ENCODE peak calls at places on chromosome 19, in eight cellular contexts. Q is lower leg skin, O is adrenal gland, B is WERI-Rb-1, I is neural crest cell, K is AG10803, P is IMR-90, Z is AG04450. V is an unnamed sample.
A peak's percentile ranks its signal among the peaks of the same experiment; 100 is the strongest.

GRCh38 chr19:51803965-51804364 is 9.0 kb downstream of the FPR3 start:
- DNase-seq in Q (no peak), O (peak; percentile 12), B (no peak), I (no peak), K (no peak), P (no peak), Z (no peak), V (no peak)

GRCh38 chr19:38683393-38684077 is 36.1 kb downstream of the ACTN4 start:
- DNase-seq in Q (peak; percentile 81), O (peak; percentile 98), B (peak; percentile 51), I (no peak), K (peak; percentile 89), P (peak; percentile 85), Z (no peak), V (peak; percentile 54)

GRCh38 chr19:40805258-40805868 is 6.4 kb downstream of the EGLN2 start:
- DNase-seq in Q (no peak), O (peak; percentile 80), B (no peak), I (no peak), K (no peak), P (no peak), Z (no peak), V (no peak)

GRCh38 chr19:29479941-29480340 is 45.9 kb upstream of the VSTM2B start:
- DNase-seq in Q (no peak), O (no peak), B (no peak), I (no peak), K (no peak), P (no peak), Z (no peak), V (no peak)

GRCh38 chr19:1627194-1627593 is 21.9 kb upstream of the UQCR11 start:
- DNase-seq in Q (no peak), O (no peak), B (no peak), I (no peak), K (no peak), P (no peak), Z (no peak), V (no peak)

GRCh38 chr19:32869369-32870153 is at the start of gene SLC7A9:
- DNase-seq in Q (no peak), O (no peak), B (no peak), I (no peak), K (no peak), P (no peak), Z (no peak), V (no peak)

GRCh38 chr19:12946092-12946845 is 607 bp downstream of the RAD23A start:
- DNase-seq in Q (no peak), O (peak; percentile 87), B (peak; percentile 54), I (peak; percentile 58), K (peak; percentile 80), P (peak; percentile 80), Z (peak; percentile 48), V (peak; percentile 79)

GRCh38 chr19:51511353-51511752 is 9.8 kb upstream of the SIGLEC12 start:
- DNase-seq in Q (no peak), O (no peak), B (peak; percentile 17), I (no peak), K (no peak), P (no peak), Z (no peak), V (peak; percentile 49)

GRCh38 chr19:51375504-51376221 is 3.2 kb upstream of the NKG7 start:
- DNase-seq in Q (no peak), O (peak; percentile 20), B (no peak), I (no peak), K (no peak), P (no peak), Z (no peak), V (no peak)

GRCh38 chr19:12956446-12957388 is at the start of gene GADD45GIP1:
- DNase-seq in Q (no peak), O (peak; percentile 84), B (peak; percentile 82), I (peak; percentile 71), K (peak; percentile 74), P (peak; percentile 69), Z (no peak), V (peak; percentile 87)

GRCh38 chr19:43505186-43505456 is 575 bp upstream of the PHLDB3 start:
- DNase-seq in Q (no peak), O (no peak), B (no peak), I (no peak), K (no peak), P (no peak), Z (no peak), V (no peak)

GRCh38 chr19:40621283-40621682 is 20.1 kb downstream of the LTBP4 start:
- DNase-seq in Q (no peak), O (no peak), B (no peak), I (no peak), K (no peak), P (no peak), Z (no peak), V (no peak)

GRCh38 chr19:57435062-57435978 is at the start of gene ZNF749:
- DNase-seq in Q (peak; percentile 100), O (peak; percentile 100), B (peak; percentile 99), I (peak; percentile 95), K (peak; percentile 97), P (peak; percentile 97), Z (peak; percentile 90), V (peak; percentile 96)
- TF ChIP-seq CTCF in Q (no peak), O (no peak), B (no peak), I (no peak), K (no peak), P (no peak), Z (no peak), V (no peak)

GRCh38 chr19:15279326-15279904 is 47.2 kb upstream of the EPHX3 start:
- DNase-seq in Q (no peak), O (no peak), B (peak; percentile 71), I (no peak), K (no peak), P (no peak), Z (no peak), V (no peak)

GRCh38 chr19:15283141-15283885 is 49.0 kb downstream of the BRD4 start:
- DNase-seq in Q (no peak), O (peak; percentile 48), B (no peak), I (no peak), K (peak; percentile 92), P (peak; percentile 59), Z (peak; percentile 33), V (no peak)

GRCh38 chr19:15282311-15282705 is 50.0 kb downstream of the BRD4 start:
- DNase-seq in Q (no peak), O (no peak), B (no peak), I (no peak), K (no peak), P (no peak), Z (no peak), V (no peak)

GRCh38 chr19:15280048-15280725 is 47.9 kb upstream of the EPHX3 start:
- DNase-seq in Q (no peak), O (no peak), B (peak; percentile 69), I (no peak), K (peak; percentile 67), P (peak; percentile 71), Z (no peak), V (no peak)

DNA sequence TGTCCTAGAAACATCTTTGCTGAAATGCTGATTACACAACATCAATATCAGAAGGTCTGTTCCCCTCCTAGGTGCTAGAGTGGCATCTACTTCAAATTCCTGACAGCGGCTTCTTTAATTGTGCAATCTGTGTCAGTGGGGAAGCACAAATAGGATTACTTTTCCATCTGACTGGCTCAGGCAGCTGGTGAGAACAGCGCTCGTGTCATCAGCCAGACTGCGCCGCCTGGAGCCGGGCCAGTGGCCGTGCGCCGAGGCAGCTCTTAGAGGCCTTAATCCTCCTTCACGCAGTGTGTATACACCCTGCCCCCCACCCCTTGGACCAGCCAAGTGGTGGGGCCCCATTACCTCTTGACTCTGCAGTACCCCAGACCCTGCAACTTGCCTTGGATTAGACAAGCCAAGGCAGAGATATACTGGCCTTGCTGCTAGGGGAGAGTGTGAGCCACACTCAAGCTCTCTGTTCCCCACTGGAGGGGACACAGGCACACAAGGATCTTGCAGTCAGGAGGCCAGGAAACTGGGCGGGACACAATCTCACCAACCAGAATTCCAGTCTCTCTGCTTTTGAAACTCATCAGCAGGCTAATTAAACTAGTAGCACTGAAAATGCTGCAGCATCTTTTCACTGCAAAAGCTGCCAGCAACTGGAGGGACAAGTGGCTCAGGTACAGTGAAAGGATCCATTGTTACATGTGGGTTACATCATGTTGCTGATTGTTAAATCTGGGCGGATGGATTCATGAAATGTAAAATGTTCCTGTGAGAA is 48.9 kb upstream of the EPHX3 start:
- DNase-seq in Q (peak; percentile 77), O (peak; percentile 93), B (peak; percentile 96), I (no peak), K (peak; percentile 90), P (peak; percentile 89), Z (peak; percentile 72), V (peak; percentile 79)
- TF ChIP-seq CTCF in Q (no peak), O (peak; percentile 34), B (peak; percentile 68), I (no peak), K (peak; percentile 16), P (peak; percentile 42), Z (peak; percentile 37), V (no peak)

DNA sequence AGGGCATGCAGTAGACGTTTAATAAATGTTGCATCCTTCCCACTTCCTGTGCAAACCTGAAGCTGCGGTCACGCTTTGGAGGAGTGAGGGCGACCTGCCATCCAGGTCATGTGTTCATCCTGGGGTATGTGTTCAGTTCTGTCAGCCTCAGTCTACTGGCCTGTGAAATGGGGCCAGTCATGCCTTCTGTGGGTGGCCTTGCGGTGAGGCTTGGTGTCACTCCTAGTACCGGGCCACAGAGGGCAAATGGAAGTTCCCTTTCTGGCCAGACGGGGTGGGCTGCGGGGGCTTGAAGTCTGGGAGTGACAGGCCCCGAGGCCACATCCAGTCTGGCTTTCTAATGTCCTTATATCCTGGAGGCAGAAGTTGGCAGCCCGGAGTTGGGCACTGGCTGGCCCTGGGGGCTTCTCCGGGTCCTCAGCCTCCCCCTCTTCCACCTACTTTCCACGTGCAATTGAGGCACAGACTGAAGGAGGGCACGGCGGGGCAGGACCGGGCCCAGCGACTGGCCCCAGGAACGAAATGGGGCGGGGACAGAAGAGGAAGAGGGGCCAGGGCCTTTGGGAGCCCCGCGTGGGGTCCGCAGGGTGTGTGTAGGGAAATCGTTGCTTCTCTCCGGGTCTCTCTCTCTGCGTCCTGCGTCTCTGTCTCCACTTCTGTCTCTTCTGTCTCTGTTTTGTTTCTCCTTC is 11.1 kb downstream of the PDE4A start:
- DNase-seq in Q (no peak), O (no peak), B (no peak), I (no peak), K (peak; percentile 40), P (no peak), Z (no peak), V (no peak)
- TF ChIP-seq CTCF in Q (no peak), O (peak; percentile 29), B (no peak), I (no peak), K (no peak), P (no peak), Z (peak; percentile 13), V (no peak)

DNA sequence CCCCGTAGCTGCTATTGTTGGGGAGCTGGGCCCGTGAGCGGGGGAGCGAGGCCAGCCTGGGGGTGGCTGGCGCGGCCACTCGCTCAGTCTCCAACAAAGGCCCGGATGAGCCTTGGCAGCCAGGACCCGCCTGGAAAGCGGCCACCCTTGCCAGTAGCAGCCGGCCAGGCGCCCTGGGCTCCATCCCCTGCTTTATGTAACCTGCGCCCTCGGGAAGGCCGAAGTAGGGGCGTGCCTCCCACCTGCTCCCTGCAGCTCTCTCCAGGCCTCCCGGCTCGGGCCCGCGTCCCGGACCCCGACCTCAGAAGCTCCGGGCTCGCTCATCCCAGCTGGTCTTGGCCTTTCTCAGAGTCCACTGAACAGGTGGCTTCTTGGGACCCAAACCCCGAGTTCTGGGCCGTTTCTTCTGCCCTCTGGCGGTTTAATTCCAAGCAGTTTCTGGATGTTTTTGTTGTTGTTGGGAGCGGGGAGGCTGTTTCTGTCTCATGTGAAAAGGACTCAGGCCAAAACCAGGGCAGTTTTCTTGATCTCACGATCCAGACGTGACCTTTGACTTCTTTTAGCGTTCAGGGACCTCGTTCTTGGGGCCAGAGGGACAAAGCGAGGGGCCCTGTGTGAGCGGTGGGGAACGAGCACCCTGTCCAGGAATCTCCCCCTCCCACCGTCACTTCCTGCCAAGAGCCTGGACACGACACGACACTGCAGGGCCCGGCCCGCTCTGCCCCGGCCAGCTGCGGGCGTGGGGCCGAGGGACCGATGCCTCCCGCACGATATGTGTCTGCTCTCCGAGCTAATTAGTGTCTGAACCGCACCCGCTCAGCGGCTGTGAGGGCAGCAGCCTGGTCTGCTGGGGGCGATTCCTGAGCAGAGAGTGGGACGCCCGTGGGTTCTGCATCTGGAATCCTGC is 1.3 kb downstream of the CDC34 start:
- DNase-seq in Q (no peak), O (peak; percentile 88), B (peak; percentile 72), I (peak; percentile 57), K (peak; percentile 64), P (peak; percentile 64), Z (no peak), V (peak; percentile 55)
- TF ChIP-seq CTCF in Q (no peak), O (peak; percentile 37), B (peak; percentile 59), I (peak; percentile 62), K (peak; percentile 63), P (peak; percentile 60), Z (peak; percentile 68), V (peak; percentile 47)